ENCODE peak calls at places on chromosomes 3 and 15, in four cellular contexts. G, C, K and S are unnamed samples.

GRCh38 chr15:97791824-97792792 is 168.4 kb upstream of the ARRDC4 start:
- DNase-seq in G (no peak), C (no peak), K (no peak), S (no peak)

GRCh38 chr3:184230081-184230602 is 757 bp downstream of the VWA5B2 start:
- DNase-seq in G (peak; percentile 94), C (no peak), K (peak; percentile 46), S (no peak)

GRCh38 chr15:31457161-31457560 is 130.5 kb downstream of the KLF13 start:
- DNase-seq in G (no peak), C (no peak), K (no peak), S (no peak)

GRCh38 chr3:45414823-45415222 is 26.4 kb downstream of the LARS2 start:
- DNase-seq in G (peak; percentile 23), C (no peak), K (no peak), S (peak; percentile 31)

GRCh38 chr3:32249184-32249782 is 10.8 kb downstream of the CMTM8 start:
- DNase-seq in G (no peak), C (peak; percentile 86), K (no peak), S (no peak)

GRCh38 chr15:55649058-55649423 is 60.9 kb upstream of the PYGO1 start:
- DNase-seq in G (no peak), C (peak; percentile 33), K (no peak), S (no peak)

GRCh38 chr3:56547486-56547885 is 9.5 kb upstream of the CCDC66 start:
- DNase-seq in G (peak; percentile 21), C (no peak), K (no peak), S (no peak)

GRCh38 chr15:84878504-84878903 is 6.0 kb upstream of the SLC28A1 start:
- DNase-seq in G (peak; percentile 55), C (no peak), K (peak; percentile 74), S (no peak)

GRCh38 chr3:147412491-147412916 is 3.3 kb downstream of the ZIC1 start:
- DNase-seq in G (no peak), C (no peak), K (no peak), S (no peak)

GRCh38 chr3:9946112-9947024 is 5.8 kb downstream of the PRRT3 start:
- DNase-seq in G (peak; percentile 92), C (peak; percentile 47), K (peak; percentile 95), S (no peak)

GRCh38 chr3:198093082-198093679 is 133.2 kb downstream of the LMLN start:
- DNase-seq in G (no peak), C (peak; percentile 3), K (no peak), S (no peak)

GRCh38 chr3:131568460-131568859 is 65.7 kb upstream of the MRPL3 start:
- DNase-seq in G (peak; percentile 22), C (no peak), K (no peak), S (no peak)

GRCh38 chr15:101579766-101580165 is 72.4 kb downstream of the TM2D3 start:
- DNase-seq in G (no peak), C (peak; percentile 71), K (no peak), S (no peak)

GRCh38 chr15:76169792-76170425 is 110.1 kb downstream of the TMEM266 start:
- DNase-seq in G (no peak), C (no peak), K (no peak), S (no peak)

GRCh38 chr3:112979244-112979832 is 4.4 kb upstream of the CD200R1 start:
- DNase-seq in G (peak; percentile 35), C (no peak), K (no peak), S (no peak)

GRCh38 chr15:48440084-48440483 is 108.9 kb downstream of the DUT start:
- DNase-seq in G (no peak), C (no peak), K (no peak), S (no peak)

GRCh38 chr15:63244976-63245645 is 32.3 kb upstream of the APH1B start:
- DNase-seq in G (no peak), C (no peak), K (no peak), S (no peak)

GRCh38 chr3:56958879-56959607 is 101.4 kb upstream of the SPATA12 start:
- DNase-seq in G (no peak), C (no peak), K (no peak), S (peak; percentile 8)

GRCh38 chr15:25136119-25136518 is 181.3 kb downstream of the SNRPN start:
- DNase-seq in G (peak; percentile 47), C (no peak), K (no peak), S (no peak)

GRCh38 chr3:127099982-127100381 is 92.9 kb upstream of the PRR23E start:
- DNase-seq in G (no peak), C (no peak), K (no peak), S (no peak)

GRCh38 chr15:45199136-45199810 is 11.5 kb upstream of the SHF start:
- DNase-seq in G (peak; percentile 79), C (no peak), K (peak; percentile 24), S (peak; percentile 34)

GRCh38 chr15:49370782-49371181 is 52.3 kb upstream of the FGF7 start:
- DNase-seq in G (peak; percentile 38), C (no peak), K (no peak), S (no peak)

GRCh38 chr15:69298354-69298696 is 387 bp upstream of the PAQR5 start:
- DNase-seq in G (no peak), C (no peak), K (no peak), S (no peak)

GRCh38 chr3:18379647-18380046 is 45.5 kb downstream of the SATB1 start:
- DNase-seq in G (no peak), C (no peak), K (no peak), S (no peak)

GRCh38 chr3:53804697-53805462 is 41.3 kb downstream of the CHDH start:
- DNase-seq in G (no peak), C (peak; percentile 75), K (no peak), S (no peak)

GRCh38 chr15:51736646-51737537 is 563 bp downstream of the LYSMD2 start:
- DNase-seq in G (peak; percentile 88), C (peak; percentile 10), K (peak; percentile 47), S (no peak)

GRCh38 chr3:109806929-109807328 is 469.6 kb upstream of the DPPA4 start:
- DNase-seq in G (no peak), C (peak; percentile 51), K (no peak), S (no peak)

GRCh38 chr3:48002787-48003186 is 13.4 kb downstream of the MAP4 start:
- DNase-seq in G (no peak), C (no peak), K (no peak), S (no peak)

GRCh38 chr3:152688313-152688712 is 146.6 kb upstream of the P2RY1 start:
- DNase-seq in G (peak; percentile 28), C (no peak), K (no peak), S (no peak)

GRCh38 chr3:150945226-150945625 is 27.3 kb downstream of the CLRN1 start:
- DNase-seq in G (no peak), C (no peak), K (no peak), S (no peak)

GRCh38 chr3:57820479-57820878 is 64.4 kb downstream of the SLMAP start:
- DNase-seq in G (peak; percentile 61), C (no peak), K (no peak), S (no peak)

GRCh38 chr3:30399394-30400181 is 206.8 kb upstream of the TGFBR2 start:
- DNase-seq in G (peak; percentile 5), C (no peak), K (no peak), S (no peak)

GRCh38 chr15:50798684-50799083 is 33.2 kb upstream of the SPPL2A start:
- DNase-seq in G (no peak), C (no peak), K (no peak), S (no peak)

GRCh38 chr15:73082719-73083275 is 30.5 kb downstream of the NEO1 start:
- DNase-seq in G (no peak), C (no peak), K (no peak), S (no peak)

GRCh38 chr3:107981471-107982111 is 109.2 kb downstream of the CD47 start:
- DNase-seq in G (peak; percentile 62), C (no peak), K (peak; percentile 38), S (no peak)

GRCh38 chr3:50390523-50391177 is 31.3 kb upstream of the TMEM115 start:
- DNase-seq in G (peak; percentile 57), C (no peak), K (peak; percentile 90), S (no peak)

GRCh38 chr3:171213178-171213577 is 186.7 kb upstream of the SLC2A2 start:
- DNase-seq in G (no peak), C (no peak), K (no peak), S (no peak)